ENCODE peak calls at places on chromosomes 6 and 20, in nine cellular contexts. M, U, X, P, D, G, F, I and H are unnamed samples.
A peak's percentile ranks its signal among the peaks of the same experiment; 100 is the strongest.

GRCh38 chr6:166950443-166950821 is 5.9 kb downstream of the RNASET2 start:
- DNase-seq in M (no peak), U (no peak), X (peak; percentile 66), P (no peak), D (peak; percentile 71), G (no peak), F (no peak), I (no peak), H (no peak)

GRCh38 chr6:40882321-40882720 is 156.7 kb downstream of the UNC5CL start:
- DNase-seq in M (no peak), U (no peak), X (no peak), P (peak; percentile 23), D (no peak), G (no peak), F (no peak), I (no peak), H (peak; percentile 45)

GRCh38 chr6:133608620-133609019 is 280.3 kb upstream of the TCF21 start:
- DNase-seq in M (no peak), U (no peak), X (no peak), P (no peak), D (no peak), G (no peak), F (no peak), I (no peak), H (no peak)

GRCh38 chr20:57621426-57622200 is 1.4 kb upstream of the ZBP1 start:
- DNase-seq in M (peak; percentile 75), U (no peak), X (no peak), P (no peak), D (no peak), G (peak; percentile 18), F (no peak), I (no peak), H (no peak)

GRCh38 chr6:113823916-113824315 is 33.2 kb upstream of the MARCKS start:
- DNase-seq in M (no peak), U (no peak), X (no peak), P (no peak), D (no peak), G (no peak), F (no peak), I (no peak), H (no peak)

GRCh38 chr6:16947461-16948159 is 154.2 kb upstream of the STMND1 start:
- DNase-seq in M (peak; percentile 86), U (peak; percentile 52), X (no peak), P (peak; percentile 72), D (no peak), G (peak; percentile 98), F (peak; percentile 70), I (peak; percentile 36), H (no peak)

GRCh38 chr6:35264550-35265274 is 5.2 kb downstream of the ZNF76 start:
- DNase-seq in M (peak; percentile 43), U (no peak), X (no peak), P (no peak), D (no peak), G (no peak), F (no peak), I (no peak), H (no peak)

GRCh38 chr6:79506251-79506650 is 31.0 kb downstream of the LCA5 start:
- DNase-seq in M (peak; percentile 83), U (no peak), X (no peak), P (no peak), D (no peak), G (peak; percentile 25), F (no peak), I (no peak), H (no peak)

GRCh38 chr6:147695819-147696218 is 187.3 kb downstream of the SAMD5 start:
- DNase-seq in M (no peak), U (no peak), X (no peak), P (no peak), D (no peak), G (no peak), F (no peak), I (no peak), H (no peak)

GRCh38 chr6:157792671-157793070 is 30.4 kb upstream of the SNX9 start:
- DNase-seq in M (no peak), U (no peak), X (no peak), P (no peak), D (no peak), G (no peak), F (no peak), I (no peak), H (no peak)

GRCh38 chr6:157791461-157791860 is 31.6 kb upstream of the SNX9 start:
- DNase-seq in M (no peak), U (no peak), X (no peak), P (no peak), D (no peak), G (no peak), F (no peak), I (no peak), H (no peak)

GRCh38 chr6:157800420-157801237 is 22.4 kb upstream of the SNX9 start:
- DNase-seq in M (peak; percentile 57), U (no peak), X (no peak), P (no peak), D (peak; percentile 24), G (peak; percentile 87), F (no peak), I (no peak), H (no peak)

GRCh38 chr6:157798851-157799250 is 24.2 kb upstream of the SNX9 start:
- DNase-seq in M (no peak), U (no peak), X (no peak), P (no peak), D (no peak), G (no peak), F (no peak), I (no peak), H (no peak)

DNA sequence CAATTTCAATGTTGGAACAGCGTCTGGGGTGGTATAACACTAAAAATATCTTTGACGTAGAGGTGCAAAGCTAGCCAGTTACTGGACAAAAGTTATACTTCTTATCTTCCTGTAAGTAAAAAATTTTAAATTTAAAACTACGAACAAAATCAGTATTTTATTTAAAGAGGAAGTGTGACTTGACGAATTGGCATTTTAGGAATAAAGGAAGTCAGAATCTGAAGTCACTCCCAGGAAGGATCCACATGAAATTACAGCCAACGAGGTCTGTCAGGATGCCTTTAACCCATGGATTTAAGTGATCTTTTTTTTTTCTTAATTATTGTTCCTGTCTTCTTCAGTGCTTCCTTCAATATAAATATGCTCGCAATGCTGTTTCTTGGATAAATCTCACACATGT is 27.2 kb upstream of the SNX9 start:
- DNase-seq in M (no peak), U (no peak), X (no peak), P (no peak), D (no peak), G (no peak), F (no peak), I (no peak), H (no peak)
- H3K9me2 ChIP-seq in M (no peaks in the 10 kb centered on the region), U (no peaks in the 10 kb centered on the region), X (no peaks in the 10 kb centered on the region), P (no peaks in the 10 kb centered on the region), D (no peaks in the 10 kb centered on the region), G (no peaks in the 10 kb centered on the region), F (no peaks in the 10 kb centered on the region), I (no peaks in the 10 kb centered on the region), H (no peaks in the 10 kb centered on the region)

DNA sequence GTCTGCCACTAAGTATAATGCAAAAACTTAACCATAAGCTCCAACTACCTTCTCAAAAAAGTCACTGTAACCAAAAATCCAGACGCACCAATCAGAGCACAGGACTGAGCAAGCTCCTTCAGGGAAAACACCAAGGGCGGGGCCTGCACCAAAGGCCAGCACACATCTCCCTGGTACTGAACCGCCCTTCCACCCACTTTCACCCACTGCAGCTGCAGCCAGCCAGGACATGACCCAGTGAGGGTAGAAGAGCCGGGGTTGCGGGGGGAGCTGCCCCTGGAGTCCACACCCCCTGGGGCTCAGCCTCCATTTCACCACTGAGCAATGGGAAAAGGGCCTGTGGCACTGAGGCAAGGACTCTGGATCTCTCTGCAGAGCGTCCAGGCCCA is 54.3 kb downstream of the TAF4 start:
- DNase-seq in M (no peak), U (no peak), X (no peak), P (no peak), D (no peak), G (peak; percentile 24), F (no peak), I (no peak), H (no peak)
- H3K9me2 ChIP-seq in M (no peaks in the 10 kb centered on the region), U (no peaks in the 10 kb centered on the region), X (no peaks in the 10 kb centered on the region), P (no peaks in the 10 kb centered on the region), D (no peaks in the 10 kb centered on the region), G (no peaks in the 10 kb centered on the region), F (no peaks in the 10 kb centered on the region), I (no peaks in the 10 kb centered on the region), H (no peaks in the 10 kb centered on the region)

GRCh38 chr6:50098306-50098705 is 48.6 kb upstream of the DEFB112 start:
- DNase-seq in M (no peak), U (no peak), X (no peak), P (no peak), D (no peak), G (no peak), F (no peak), I (no peak), H (no peak)

GRCh38 chr6:50096267-50096666 is 46.5 kb upstream of the DEFB112 start:
- DNase-seq in M (no peak), U (no peak), X (no peak), P (no peak), D (no peak), G (no peak), F (no peak), I (no peak), H (no peak)

GRCh38 chr6:50091641-50092040 is 41.9 kb upstream of the DEFB112 start:
- DNase-seq in M (peak; percentile 77), U (no peak), X (no peak), P (no peak), D (no peak), G (peak; percentile 11), F (no peak), I (no peak), H (no peak)

GRCh38 chr6:50093116-50093937 is 43.6 kb upstream of the DEFB112 start:
- DNase-seq in M (no peak), U (no peak), X (no peak), P (peak; percentile 43), D (no peak), G (no peak), F (no peak), I (no peak), H (no peak)

DNA sequence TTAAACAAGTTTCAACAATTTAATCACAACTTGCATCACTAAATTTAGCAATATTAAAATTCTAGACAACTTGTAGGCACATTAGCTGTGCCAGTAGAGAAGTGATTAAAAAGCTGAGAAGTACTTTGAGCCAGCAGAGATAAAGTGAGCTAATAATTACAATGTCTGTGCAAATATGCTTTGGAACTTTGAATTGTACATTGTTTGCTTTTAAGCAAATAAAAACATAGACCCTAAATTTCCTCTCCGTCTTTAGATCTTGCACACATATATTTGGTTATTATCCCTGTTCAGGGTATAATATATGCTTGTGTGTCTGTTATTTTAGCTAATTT is 44.2 kb upstream of the DEFB112 start:
- DNase-seq in M (no peak), U (no peak), X (no peak), P (no peak), D (no peak), G (no peak), F (no peak), I (no peak), H (no peak)
- H3K9me2 ChIP-seq in M (no peaks in the 10 kb centered on the region), U (no peaks in the 10 kb centered on the region), X (no peaks in the 10 kb centered on the region), P (no peaks in the 10 kb centered on the region), D (no peaks in the 10 kb centered on the region), G (no peaks in the 10 kb centered on the region), F (no peaks in the 10 kb centered on the region), I (no peaks in the 10 kb centered on the region), H (no peaks in the 10 kb centered on the region)

DNA sequence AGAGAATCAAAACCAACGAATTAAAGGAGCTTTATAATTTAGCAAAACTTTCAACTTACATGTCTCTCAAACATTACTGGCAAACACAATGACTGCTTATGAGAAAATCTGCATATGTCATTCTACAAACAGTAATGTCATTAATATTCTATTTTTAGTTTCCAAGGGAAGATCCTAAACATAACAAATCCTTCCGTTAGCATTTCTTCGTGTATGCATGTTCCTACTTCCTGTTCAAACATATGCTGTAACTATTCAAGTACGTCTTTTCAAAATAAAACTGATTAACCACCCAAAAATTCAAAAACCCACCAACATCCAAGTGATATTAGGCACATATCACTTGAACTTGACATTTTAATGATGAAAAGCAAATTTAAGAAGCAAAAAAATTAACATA is 131.3 kb downstream of the HACE1 start:
- DNase-seq in M (no peak), U (no peak), X (no peak), P (no peak), D (no peak), G (no peak), F (no peak), I (no peak), H (no peak)
- H3K9me2 ChIP-seq in M (no peaks in the 10 kb centered on the region), U (no peaks in the 10 kb centered on the region), X (no peaks in the 10 kb centered on the region), P (no peaks in the 10 kb centered on the region), D (no peaks in the 10 kb centered on the region), G (no peaks in the 10 kb centered on the region), F (no peaks in the 10 kb centered on the region), I (no peaks in the 10 kb centered on the region), H (no peaks in the 10 kb centered on the region)